ENCODE peak calls at places on chromosomes 6 and 20, in six cellular contexts. S, M, W, T, E and Z are unnamed samples.
A peak's percentile ranks its signal among the peaks of the same experiment; 100 is the strongest.

GRCh38 chr6:119602215-119603178 is 252.9 kb upstream of the MAN1A1 start:
- DNase-seq in S (no peak), M (peak; percentile 56), W (peak; percentile 72), T (no peak), E (no peak), Z (peak; percentile 83)

GRCh38 chr6:28741363-28741762 is 182.4 kb downstream of the TRIM27 start:
- DNase-seq in S (no peak), M (no peak), W (no peak), T (no peak), E (no peak), Z (no peak)

GRCh38 chr20:4006640-4007039 is 8.7 kb downstream of the RNF24 start:
- DNase-seq in S (no peak), M (peak; percentile 49), W (peak; percentile 66), T (no peak), E (no peak), Z (peak; percentile 44)

GRCh38 chr6:144335315-144335861 is 50.3 kb downstream of the UTRN start:
- DNase-seq in S (no peak), M (no peak), W (no peak), T (no peak), E (no peak), Z (no peak)

GRCh38 chr6:12136905-12137304 is 124.8 kb downstream of the HIVEP1 start:
- DNase-seq in S (no peak), M (peak; percentile 44), W (peak; percentile 65), T (no peak), E (peak; percentile 26), Z (peak; percentile 78)

GRCh38 chr6:85449818-85450577 is at the start of gene NT5E:
- DNase-seq in S (peak; percentile 93), M (peak; percentile 61), W (peak; percentile 75), T (peak; percentile 24), E (peak; percentile 79), Z (peak; percentile 90)

GRCh38 chr6:124793406-124793805 is 168.8 kb upstream of the RNF217 start:
- DNase-seq in S (no peak), M (no peak), W (no peak), T (no peak), E (no peak), Z (no peak)

GRCh38 chr6:20479075-20479871 is 55.0 kb upstream of the CDKAL1 start:
- DNase-seq in S (no peak), M (no peak), W (no peak), T (no peak), E (peak; percentile 37), Z (no peak)

GRCh38 chr6:72080260-72080941 is 194.1 kb downstream of the RIMS1 start:
- DNase-seq in S (no peak), M (no peak), W (no peak), T (no peak), E (no peak), Z (no peak)

GRCh38 chr6:45026003-45026516 is 302.1 kb upstream of the RUNX2 start:
- DNase-seq in S (no peak), M (no peak), W (no peak), T (peak; percentile 54), E (no peak), Z (peak; percentile 33)

GRCh38 chr6:1381397-1382330 is 7.7 kb upstream of the FOXF2 start:
- DNase-seq in S (peak; percentile 92), M (no peak), W (no peak), T (no peak), E (peak; percentile 3), Z (peak; percentile 63)

GRCh38 chr6:132231121-132231520 is 170.2 kb downstream of the MOXD1 start:
- DNase-seq in S (no peak), M (no peak), W (no peak), T (no peak), E (no peak), Z (no peak)

GRCh38 chr6:33886673-33887144 is 82.9 kb upstream of the MLN start:
- DNase-seq in S (no peak), M (peak; percentile 11), W (peak; percentile 38), T (no peak), E (peak; percentile 21), Z (peak; percentile 91)

GRCh38 chr6:34757687-34758274 is 476 bp downstream of the SNRPC start:
- DNase-seq in S (no peak), M (no peak), W (no peak), T (no peak), E (no peak), Z (peak; percentile 23)

GRCh38 chr20:62765432-62766070 is 30.7 kb upstream of the MRGBP start:
- DNase-seq in S (no peak), M (no peak), W (no peak), T (no peak), E (no peak), Z (no peak)

GRCh38 chr6:70325009-70325408 is 22.1 kb upstream of the COL9A1 start:
- DNase-seq in S (no peak), M (no peak), W (no peak), T (no peak), E (no peak), Z (no peak)

GRCh38 chr6:44641344-44641743 is 253.8 kb downstream of the CDC5L start:
- DNase-seq in S (no peak), M (peak; percentile 64), W (peak; percentile 76), T (no peak), E (no peak), Z (peak; percentile 31)

GRCh38 chr6:46899636-46900035 is 22.1 kb downstream of the ADGRF5 start:
- DNase-seq in S (no peak), M (peak; percentile 38), W (peak; percentile 38), T (no peak), E (no peak), Z (no peak)

GRCh38 chr6:170347091-170347490 is 40.5 kb downstream of the FAM120B start:
- DNase-seq in S (no peak), M (no peak), W (peak; percentile 7), T (no peak), E (peak; percentile 75), Z (peak; percentile 7)

GRCh38 chr20:46636514-46636913 is 14.7 kb downstream of the SLC13A3 start:
- DNase-seq in S (no peak), M (no peak), W (no peak), T (no peak), E (no peak), Z (no peak)

GRCh38 chr20:46636981-46637860 is 14.0 kb downstream of the SLC13A3 start:
- DNase-seq in S (no peak), M (no peak), W (no peak), T (peak; percentile 65), E (no peak), Z (no peak)

GRCh38 chr20:46639587-46639986 is 11.7 kb downstream of the SLC13A3 start:
- DNase-seq in S (no peak), M (no peak), W (no peak), T (no peak), E (no peak), Z (no peak)

GRCh38 chr20:46638367-46639274 is 12.6 kb downstream of the SLC13A3 start:
- DNase-seq in S (no peak), M (no peak), W (no peak), T (peak; percentile 89), E (no peak), Z (no peak)

GRCh38 chr20:46637861-46638366 is 13.3 kb downstream of the SLC13A3 start:
- DNase-seq in S (no peak), M (no peak), W (no peak), T (no peak), E (no peak), Z (no peak)
- H3K9ac ChIP-seq in S (no peak overlapping the region), M (no peak overlapping the region), W (no peak overlapping the region), T (peak overlapping the region; percentile 65), E (no peak overlapping the region), Z (no peak overlapping the region)

GRCh38 chr6:16836186-16836981 is 75.1 kb upstream of the ATXN1 start:
- DNase-seq in S (no peak), M (no peak), W (peak; percentile 20), T (no peak), E (no peak), Z (peak; percentile 51)
- H3K9ac ChIP-seq in S (no peak overlapping the region), M (no peak overlapping the region), W (no peak overlapping the region), T (no peak overlapping the region), E (no peak overlapping the region), Z (peak overlapping the region; percentile 62)

DNA sequence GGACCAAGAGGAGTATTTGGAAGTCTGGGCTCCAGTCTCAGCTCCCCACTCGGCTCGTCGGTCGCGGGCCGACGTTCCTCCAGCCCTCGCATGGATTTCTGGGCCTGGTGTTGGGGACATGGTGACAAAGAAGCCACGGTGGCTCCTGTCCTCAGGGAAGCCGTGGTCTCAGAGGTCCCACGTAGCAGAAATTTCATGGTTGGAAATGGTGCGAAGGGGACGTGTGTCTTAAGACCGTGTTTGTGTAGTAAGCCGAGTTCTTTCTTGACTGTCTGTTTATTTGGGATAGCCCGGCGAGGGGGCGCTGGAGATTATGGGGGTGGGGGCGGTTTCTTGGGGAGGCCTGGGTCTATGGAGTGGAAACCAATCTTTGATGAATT is 23.4 kb upstream of the MAP3K7 start:
- DNase-seq in S (peak; percentile 63), M (no peak), W (no peak), T (no peak), E (peak; percentile 21), Z (peak; percentile 18)
- H3K9ac ChIP-seq in S (no peak overlapping the region), M (peak overlapping the region; percentile 46), W (no peak overlapping the region), T (no peak overlapping the region), E (no peak overlapping the region), Z (no peak overlapping the region)

GRCh38 chr6:111804627-111805235 is 68.5 kb downstream of the FYN start:
- DNase-seq in S (no peak), M (peak; percentile 94), W (peak; percentile 94), T (no peak), E (peak; percentile 81), Z (peak; percentile 87)

GRCh38 chr6:111809264-111809663 is 64.0 kb downstream of the FYN start:
- DNase-seq in S (no peak), M (peak; percentile 32), W (peak; percentile 32), T (no peak), E (no peak), Z (peak; percentile 64)

GRCh38 chr6:111805511-111806181 is 67.6 kb downstream of the FYN start:
- DNase-seq in S (no peak), M (peak; percentile 96), W (peak; percentile 96), T (no peak), E (peak; percentile 51), Z (peak; percentile 83)

GRCh38 chr6:111808493-111808892 is 64.8 kb downstream of the FYN start:
- DNase-seq in S (no peak), M (no peak), W (no peak), T (no peak), E (no peak), Z (no peak)

DNA sequence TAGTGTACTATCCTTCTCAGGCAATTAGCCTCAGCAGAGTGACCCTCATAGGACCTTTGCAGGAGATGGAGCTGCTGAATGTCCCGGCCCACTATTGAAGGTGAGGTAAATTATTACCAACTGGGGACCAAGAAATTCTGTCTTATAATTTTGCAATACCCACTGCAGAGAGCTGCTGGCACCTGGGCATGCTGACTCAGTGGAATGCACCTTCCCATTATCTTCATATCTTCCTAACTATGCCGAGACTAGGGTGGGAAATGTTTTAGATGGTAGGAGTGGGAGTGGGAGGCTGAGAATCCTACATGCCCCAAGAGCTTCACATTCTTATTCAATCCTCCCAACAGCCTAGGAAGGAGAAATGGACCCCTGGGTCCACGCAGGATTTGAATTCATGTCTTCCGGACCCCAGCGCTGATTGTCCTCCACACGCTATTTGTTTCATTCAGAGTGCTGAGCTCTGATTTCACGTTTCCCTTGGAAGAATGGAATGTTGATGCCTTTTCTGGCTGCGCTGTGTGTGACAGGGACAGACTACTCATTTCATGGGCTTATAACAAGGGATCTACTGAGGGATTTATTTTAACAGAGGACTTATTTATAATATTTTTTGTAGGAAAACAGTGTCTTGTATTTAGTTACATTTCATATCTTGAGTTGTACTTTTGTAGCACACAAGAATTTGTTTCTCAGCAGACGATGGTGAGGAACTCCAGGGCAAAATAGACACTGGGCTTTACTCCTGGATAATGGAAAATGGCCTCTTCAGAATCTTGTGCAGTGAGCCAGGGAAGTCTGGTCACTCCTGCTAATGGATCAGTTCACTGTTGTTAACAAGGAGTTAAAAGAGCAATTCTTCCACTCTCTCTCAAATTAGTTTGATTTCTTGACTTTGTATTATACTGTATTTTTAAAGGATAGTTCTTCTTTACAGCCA is 66.4 kb downstream of the FYN start:
- DNase-seq in S (no peak), M (peak; percentile 56), W (peak; percentile 64), T (no peak), E (no peak), Z (no peak)
- H3K9ac ChIP-seq in S (no peak overlapping the region), M (peak overlapping the region; percentile 72), W (no peak overlapping the region), T (no peak overlapping the region), E (no peak overlapping the region), Z (peak overlapping the region; percentile 49)